ENCODE peak calls at places on chromosomes 5 and 9, in four cellular contexts. D is adrenal gland, V is tibial nerve, N is IMR-90. H is an unnamed sample.

GRCh38 chr5:35771321-35771720 is 85.4 kb upstream of the IL7R start:
- DNase-seq in D (no peak), N (peak; percentile 97), V (no peak), H (no peak)

GRCh38 chr9:22446950-22447606 is 454 bp downstream of the DMRTA1 start:
- DNase-seq in N (peak; percentile 20), D (peak; percentile 40), V (no peak), H (peak; percentile 26)

GRCh38 chr5:41636605-41637004 is 126.2 kb upstream of the PLCXD3 start:
- DNase-seq in V (no peak), N (peak; percentile 28), D (no peak), H (no peak)

GRCh38 chr5:163613150-163613442 is 107.7 kb downstream of the MAT2B start:
- DNase-seq in D (no peak), N (no peak), V (no peak), H (no peak)

GRCh38 chr5:168086104-168086610 is 205.3 kb upstream of the WWC1 start:
- DNase-seq in D (no peak), V (no peak), N (no peak), H (no peak)

GRCh38 chr5:19104963-19105362 is 883.0 kb downstream of the CDH18 start:
- DNase-seq in V (no peak), N (no peak), D (no peak), H (no peak)

GRCh38 chr5:138212828-138213160 is 329 bp downstream of the CDC23 start:
- DNase-seq in D (no peak), V (no peak), N (peak; percentile 8), H (peak; percentile 74)

GRCh38 chr5:174327896-174328295 is 282.4 kb downstream of the NSG2 start:
- DNase-seq in D (no peak), V (no peak), N (no peak), H (no peak)

GRCh38 chr5:74556631-74557595 is 83.6 kb downstream of the ENC1 start:
- DNase-seq in V (no peak), D (no peak), N (peak; percentile 48), H (no peak)

GRCh38 chr5:4837489-4838058 is 302.6 kb upstream of the ADAMTS16 start:
- DNase-seq in N (no peak), D (no peak), V (no peak), H (no peak)

GRCh38 chr9:98010450-98010849 is 27.3 kb downstream of the ANP32B start:
- DNase-seq in V (no peak), D (no peak), N (peak; percentile 64), H (peak; percentile 28)

GRCh38 chr9:17519761-17520160 is 59.1 kb upstream of the SH3GL2 start:
- DNase-seq in D (no peak), N (peak; percentile 38), V (no peak), H (no peak)

GRCh38 chr9:77848897-77849296 is 182.7 kb downstream of the GNAQ start:
- DNase-seq in V (peak; percentile 51), N (peak; percentile 91), D (peak; percentile 89), H (no peak)

GRCh38 chr5:443239-444151 is 519 bp downstream of the EXOC3 start:
- DNase-seq in D (no peak), V (no peak), N (no peak), H (peak; percentile 71)

GRCh38 chr5:66232701-66233100 is 88.6 kb downstream of the SREK1 start:
- DNase-seq in D (no peak), N (peak; percentile 55), V (no peak), H (no peak)

GRCh38 chr5:102554728-102555127 is 55.9 kb upstream of the SLCO6A1 start:
- DNase-seq in V (no peak), N (no peak), D (no peak), H (no peak)

GRCh38 chr5:61053937-61054336 is 108.3 kb downstream of the SMIM15 start:
- DNase-seq in V (no peak), N (peak; percentile 25), D (peak; percentile 23), H (no peak)

GRCh38 chr5:137778772-137779564 is 24.8 kb upstream of the HNRNPA0 start:
- DNase-seq in D (no peak), N (peak; percentile 39), V (no peak), H (peak; percentile 63)

GRCh38 chr5:9852686-9853085 is 222.5 kb upstream of the TAS2R1 start:
- DNase-seq in D (no peak), N (peak; percentile 71), V (no peak), H (no peak)

GRCh38 chr5:56854920-56855319 is 39.6 kb downstream of the MAP3K1 start:
- DNase-seq in N (no peak), D (no peak), V (no peak), H (no peak)

GRCh38 chr9:82934949-82935348 is 128.0 kb downstream of the RASEF start:
- DNase-seq in N (peak; percentile 49), V (no peak), D (no peak), H (no peak)

GRCh38 chr9:35195683-35196082 is 33.9 kb downstream of the UNC13B start:
- DNase-seq in V (no peak), D (no peak), N (peak; percentile 29), H (no peak)

GRCh38 chr9:105150991-105151685 is 93.3 kb upstream of the SLC44A1 start:
- DNase-seq in V (no peak), N (peak; percentile 69), D (no peak), H (no peak)

GRCh38 chr5:146213210-146213838 is 9.9 kb downstream of the RBM27 start:
- DNase-seq in V (no peak), D (no peak), N (peak; percentile 4), H (peak; percentile 37)

GRCh38 chr5:35313296-35313695 is 83.0 kb upstream of the PRLR start:
- DNase-seq in V (no peak), N (peak; percentile 7), D (no peak), H (no peak)

GRCh38 chr9:76646249-76646648 is 118.0 kb upstream of the PCA3 start:
- DNase-seq in N (no peak), V (no peak), D (peak; percentile 13), H (peak; percentile 70)

GRCh38 chr5:138760448-138761110 is 7.4 kb downstream of the CTNNA1 start:
- DNase-seq in N (peak; percentile 29), D (peak; percentile 19), V (no peak), H (no peak)

GRCh38 chr5:31604240-31604639 is 34.7 kb upstream of the PDZD2 start:
- DNase-seq in V (no peak), D (no peak), N (no peak), H (no peak)

GRCh38 chr5:72065751-72066255 is 41.5 kb upstream of the MAP1B start:
- DNase-seq in V (no peak), D (no peak), N (peak; percentile 50), H (no peak)

GRCh38 chr9:109704546-109704945 is 75.5 kb upstream of the PALM2AKAP2 start:
- DNase-seq in D (no peak), N (no peak), V (no peak), H (no peak)

GRCh38 chr9:121744002-121744686 is 92.7 kb downstream of the DAB2IP start:
- DNase-seq in N (peak; percentile 43), D (peak; percentile 84), V (peak; percentile 52), H (peak; percentile 44)

GRCh38 chr9:16064701-16065230 is 511.9 kb downstream of the CCDC171 start:
- DNase-seq in N (no peak), D (no peak), V (no peak), H (no peak)

GRCh38 chr5:170892201-170892600 is 30.4 kb downstream of the RANBP17 start:
- DNase-seq in V (no peak), N (peak; percentile 90), D (no peak), H (no peak)

GRCh38 chr9:117149996-117150395 is 264.9 kb downstream of the ASTN2 start:
- DNase-seq in N (no peak), D (no peak), V (no peak), H (no peak)

GRCh38 chr5:168989731-168990505 is 311.0 kb downstream of the SLIT3 start:
- DNase-seq in V (no peak), D (no peak), N (no peak), H (no peak)

DNA sequence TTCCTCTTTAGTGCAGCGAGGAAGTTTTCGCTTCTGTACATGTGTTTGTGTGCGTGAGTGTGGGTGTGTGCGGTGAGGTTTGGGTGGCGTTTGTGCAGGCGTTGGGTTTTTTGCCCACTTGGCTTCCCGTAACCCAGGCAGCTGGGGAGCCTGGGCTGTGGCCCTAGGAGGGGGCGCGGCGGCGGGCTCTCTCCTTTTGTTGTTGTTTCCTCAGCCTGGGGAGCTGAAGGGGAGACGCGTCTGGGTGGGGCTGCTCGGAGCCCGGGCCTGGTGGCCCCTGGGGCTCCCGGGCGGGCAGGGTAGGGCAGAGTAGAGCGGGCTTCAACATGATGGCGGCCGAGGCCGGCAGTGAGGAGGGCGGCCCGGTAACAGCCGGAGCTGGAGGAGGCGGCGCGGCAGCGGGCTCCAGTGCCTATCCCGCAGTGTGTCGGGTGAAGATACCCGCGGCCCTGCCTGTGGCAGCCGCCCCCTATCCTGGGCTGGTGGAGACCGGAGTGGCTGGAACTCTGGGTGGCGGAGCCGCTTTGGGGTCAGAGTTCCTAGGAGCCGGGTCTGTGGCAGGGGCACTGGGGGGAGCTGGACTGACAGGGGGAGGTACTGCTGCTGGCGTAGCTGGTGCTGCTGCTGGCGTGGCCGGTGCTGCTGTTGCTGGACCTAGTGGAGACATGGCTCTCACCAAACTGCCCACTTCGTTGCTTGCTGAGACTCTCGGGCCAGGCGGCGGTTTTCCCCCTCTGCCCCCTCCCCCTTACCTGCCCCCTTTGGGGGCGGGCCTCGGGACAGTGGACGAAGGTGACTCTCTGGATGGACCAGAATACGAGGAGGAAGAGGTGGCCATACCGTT is 665 bp downstream of the RASA1 start:
- DNase-seq in V (peak; percentile 22), N (peak; percentile 60), D (peak; percentile 72), H (peak; percentile 85)
- TF ChIP-seq POLR2A in V (no peak), N (no peak), D (no peak), H (peak; percentile 1)

GRCh38 chr5:132378580-132378979 is 9.1 kb downstream of the SLC22A5 start:
- DNase-seq in V (no peak), D (no peak), N (peak; percentile 52), H (no peak)
- TF ChIP-seq POLR2A in V (no peak), D (no peak), N (no peak), H (no peak)

GRCh38 chr9:91192379-91192775 is 169.3 kb downstream of the AUH start:
- DNase-seq in V (no peak), D (no peak), N (peak; percentile 42), H (peak; percentile 39)

GRCh38 chr9:91195372-91196012 is 166.2 kb downstream of the AUH start:
- DNase-seq in N (no peak), V (no peak), D (no peak), H (no peak)

GRCh38 chr9:91192785-91193657 is 168.7 kb downstream of the AUH start:
- DNase-seq in V (peak; percentile 75), N (peak; percentile 100), D (peak; percentile 95), H (peak; percentile 72)

GRCh38 chr9:91191443-91192378 is 170.0 kb downstream of the AUH start:
- DNase-seq in V (no peak), D (no peak), N (no peak), H (no peak)

DNA sequence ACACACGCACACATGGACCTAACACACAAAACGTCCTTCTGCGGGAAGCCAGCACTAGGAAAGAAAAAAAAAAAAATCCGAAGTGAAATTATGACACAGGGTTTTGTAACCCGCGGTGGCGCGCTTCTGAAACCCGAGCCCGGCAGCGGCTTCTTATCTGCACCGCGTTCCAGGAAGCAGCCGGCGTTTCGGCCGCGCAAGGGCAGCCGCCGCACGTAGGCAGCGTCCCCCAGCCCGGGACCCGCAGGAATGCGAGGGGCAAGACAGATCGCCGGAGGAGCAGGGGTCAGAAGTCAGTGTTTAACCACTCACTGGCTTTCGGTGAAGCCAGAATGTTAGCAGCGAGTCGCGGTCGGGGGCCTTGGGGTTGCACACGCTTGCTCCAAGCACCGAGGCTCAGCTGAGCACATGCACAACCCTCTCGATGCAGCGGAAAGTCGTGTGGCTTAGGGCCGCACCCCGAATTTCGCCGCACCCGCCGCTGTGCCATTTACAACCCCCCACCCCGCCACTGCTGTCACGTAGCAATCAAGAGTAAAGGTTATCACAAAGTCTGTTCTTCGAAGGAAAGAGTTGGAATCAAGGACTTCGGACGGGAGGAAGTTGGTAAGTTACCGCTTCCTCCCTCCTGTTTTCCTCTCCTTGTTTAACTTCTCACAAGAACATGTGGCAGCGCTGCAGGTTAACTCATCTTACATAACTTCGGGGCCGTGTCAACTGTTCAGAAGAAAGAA is 167.9 kb downstream of the AUH start:
- DNase-seq in N (peak; percentile 96), D (peak; percentile 92), V (peak; percentile 72), H (peak; percentile 82)
- TF ChIP-seq POLR2A in N (peak; percentile 64), D (peak; percentile 84), V (peak; percentile 46), H (no peak)

GRCh38 chr9:135499326-135500070 is 984 bp upstream of the MRPS2 start:
- DNase-seq in D (peak; percentile 98), N (peak; percentile 84), V (peak; percentile 94), H (peak; percentile 84)
- TF ChIP-seq POLR2A in D (no peak), N (no peak), V (peak; percentile 13), H (no peak)